ENCODE peak calls at places on chromosomes 1 and 21, in ten cellular contexts. R, V, Z, N, Y, E, P, A, G and S are unnamed samples.

GRCh38 chr21:45876381-45877159 is 105.0 kb upstream of the COL6A1 start:
- DNase-seq in R (no peak), V (no peak), Z (peak; percentile 30), N (no peak), Y (no peak), E (peak; percentile 51), P (no peak), A (no peak), G (no peak), S (no peak)

GRCh38 chr1:225897595-225898514 is 8.9 kb upstream of the LEFTY1 start:
- DNase-seq in R (peak; percentile 55), V (no peak), Z (no peak), N (no peak), Y (no peak), E (no peak), P (no peak), A (no peak), G (no peak), S (no peak)

GRCh38 chr1:230308821-230309220 is 117.3 kb downstream of the PGBD5 start:
- DNase-seq in R (no peak), V (no peak), Z (no peak), N (no peak), Y (no peak), E (peak; percentile 61), P (no peak), A (no peak), G (no peak), S (no peak)

GRCh38 chr1:229364216-229365065 is 21.6 kb upstream of the CCSAP start:
- DNase-seq in R (no peak), V (no peak), Z (no peak), N (no peak), Y (no peak), E (no peak), P (no peak), A (no peak), G (no peak), S (no peak)

GRCh38 chr1:8164670-8165069 is 138.6 kb upstream of the ERRFI1 start:
- DNase-seq in R (no peak), V (no peak), Z (no peak), N (no peak), Y (no peak), E (no peak), P (no peak), A (no peak), G (no peak), S (no peak)

GRCh38 chr1:204709021-204709420 is 23.5 kb upstream of the LRRN2 start:
- DNase-seq in R (no peak), V (no peak), Z (no peak), N (no peak), Y (no peak), E (no peak), P (no peak), A (no peak), G (no peak), S (no peak)

GRCh38 chr1:164725401-164725800 is 166.4 kb downstream of the PBX1 start:
- DNase-seq in R (no peak), V (no peak), Z (no peak), N (no peak), Y (no peak), E (no peak), P (no peak), A (no peak), G (no peak), S (no peak)

GRCh38 chr1:31426249-31426922 is 13.4 kb downstream of the SERINC2 start:
- DNase-seq in R (no peak), V (no peak), Z (no peak), N (no peak), Y (no peak), E (no peak), P (no peak), A (no peak), G (no peak), S (no peak)

DNA sequence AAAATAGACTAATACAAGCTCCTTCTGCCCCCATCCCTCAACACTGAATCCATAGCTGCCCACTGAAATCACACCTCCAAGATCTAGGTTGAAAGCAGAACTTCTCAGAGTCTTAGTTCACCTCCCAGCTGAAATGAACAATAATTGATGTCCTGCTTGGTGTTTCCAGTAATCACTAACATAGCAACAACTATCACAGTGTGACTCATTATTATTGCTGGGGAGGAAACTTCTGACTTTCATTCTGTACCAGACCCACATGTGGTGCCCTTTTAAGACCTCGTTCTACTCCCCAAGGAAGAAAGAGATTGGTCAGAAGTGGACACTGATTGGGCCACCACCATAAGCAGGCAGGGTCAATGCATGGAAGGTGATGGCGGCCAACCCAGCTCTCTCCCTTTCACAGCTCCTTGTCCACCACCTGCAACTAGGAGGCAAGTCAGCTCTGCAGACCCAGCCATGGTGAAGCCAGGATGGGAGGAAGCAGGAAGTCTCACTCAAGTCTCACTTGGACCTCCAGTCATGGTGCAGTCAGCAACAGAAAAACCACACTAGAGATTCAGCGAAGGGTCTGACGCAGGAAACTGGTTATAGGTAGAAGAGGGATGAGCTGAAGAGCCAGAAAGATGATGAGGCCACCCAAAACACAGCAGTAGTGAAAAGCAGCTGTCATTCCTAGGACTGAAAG is 720.2 kb downstream of the PTPRU start:
- DNase-seq in R (no peak), V (no peak), Z (no peak), N (no peak), Y (no peak), E (no peak), P (no peak), A (no peak), G (no peak), S (no peak)
- TF ChIP-seq CTCF in R (no peak), V (no peak), Z (no peak), N (no peak), Y (no peak), E (no peak), P (no peak), A (no peak), G (no peak), S (no peak)

DNA sequence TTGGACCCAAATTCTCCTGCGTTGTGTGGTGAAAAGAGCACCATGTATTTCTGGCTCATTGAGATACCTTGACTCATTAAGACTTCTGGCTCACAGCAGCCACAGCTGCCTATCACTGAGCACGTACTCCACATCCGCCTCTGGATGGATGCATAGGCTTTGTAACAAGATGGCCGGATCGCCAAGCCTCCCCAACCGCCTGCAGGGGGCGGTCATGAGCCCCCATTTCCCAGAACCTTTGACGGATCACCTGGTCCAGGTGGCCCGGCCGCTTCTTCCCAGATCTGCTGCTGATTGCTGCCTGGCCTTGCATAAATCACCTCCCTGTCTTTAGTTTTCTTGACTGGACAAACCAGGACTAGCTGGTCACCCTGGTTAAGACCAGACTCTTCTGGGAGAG is 156.5 kb upstream of the KLHDC7A start:
- DNase-seq in R (no peak), V (no peak), Z (no peak), N (no peak), Y (no peak), E (no peak), P (no peak), A (no peak), G (no peak), S (no peak)
- TF ChIP-seq CTCF in R (no peak), V (no peak), Z (no peak), N (no peak), Y (no peak), E (peak; percentile 27), P (no peak), A (no peak), G (no peak), S (peak; percentile 45)

GRCh38 chr21:39715804-39716397 is 29.1 kb upstream of the IGSF5 start:
- DNase-seq in R (no peak), V (peak; percentile 37), Z (peak; percentile 47), N (peak; percentile 65), Y (peak; percentile 46), E (no peak), P (peak; percentile 8), A (peak; percentile 31), G (peak; percentile 47), S (peak; percentile 63)
- TF ChIP-seq CTCF in R (peak; percentile 70), V (peak; percentile 30), Z (peak; percentile 50), N (peak; percentile 86), Y (peak; percentile 44), E (peak; percentile 69), P (peak; percentile 63), A (peak; percentile 80), G (peak; percentile 63), S (peak; percentile 84)

GRCh38 chr1:21667348-21668231 is 1.6 kb downstream of the RAP1GAP start:
- DNase-seq in R (no peak), V (peak; percentile 23), Z (peak; percentile 9), N (no peak), Y (no peak), E (no peak), P (no peak), A (no peak), G (no peak), S (no peak)

GRCh38 chr1:21664806-21665588 is 4.2 kb downstream of the RAP1GAP start:
- DNase-seq in R (no peak), V (no peak), Z (no peak), N (no peak), Y (no peak), E (peak; percentile 36), P (no peak), A (no peak), G (no peak), S (no peak)

GRCh38 chr1:21668232-21669032 is 725 bp downstream of the RAP1GAP start:
- DNase-seq in R (no peak), V (peak; percentile 27), Z (no peak), N (no peak), Y (no peak), E (no peak), P (no peak), A (no peak), G (no peak), S (no peak)

GRCh38 chr1:21665711-21666571 is 3.2 kb downstream of the RAP1GAP start:
- DNase-seq in R (no peak), V (no peak), Z (peak; percentile 9), N (no peak), Y (no peak), E (peak; percentile 73), P (no peak), A (peak; percentile 69), G (no peak), S (no peak)

GRCh38 chr1:21666572-21667320 is 2.4 kb downstream of the RAP1GAP start:
- DNase-seq in R (no peak), V (no peak), Z (peak; percentile 9), N (no peak), Y (no peak), E (peak; percentile 40), P (no peak), A (no peak), G (no peak), S (no peak)
- TF ChIP-seq CTCF in R (no peak), V (no peak), Z (no peak), N (no peak), Y (no peak), E (no peak), P (no peak), A (no peak), G (no peak), S (no peak)